ENCODE peak calls at places on chromosomes 6 and 20, in seven cellular contexts. N is T47D, V is heart right ventricle, H is sciatic nerve, B is osteoblast, R is lower lobe of right lung, S is coronary artery. G is an unnamed sample.

GRCh38 chr6:22147983-22148797 is 148.6 kb downstream of the PRL start:
- DNase-seq in N (peak; percentile 30), V (peak; percentile 56), H (peak; percentile 62), B (peak; percentile 86), R (peak; percentile 44), S (no peak), G (no peak)

GRCh38 chr6:159217595-159218275 is 48.5 kb downstream of the FNDC1 start:
- DNase-seq in N (peak; percentile 52), V (no peak), H (no peak), B (peak; percentile 88), R (no peak), S (no peak), G (no peak)

GRCh38 chr6:25628471-25629201 is 23.4 kb upstream of the SCGN start:
- DNase-seq in N (no peak), V (no peak), H (no peak), B (no peak), R (no peak), S (no peak), G (no peak)

GRCh38 chr20:9514461-9515210 is at the start of gene LAMP5:
- DNase-seq in N (peak; percentile 48), V (no peak), H (no peak), B (peak; percentile 87), R (peak; percentile 47), S (no peak), G (no peak)

GRCh38 chr20:13395232-13395631 is 174.2 kb downstream of the ISM1 start:
- DNase-seq in N (no peak), V (no peak), H (no peak), B (no peak), R (no peak), S (no peak), G (no peak)

GRCh38 chr6:32194825-32195651 is 2.6 kb upstream of the GPSM3 start:
- DNase-seq in N (no peak), V (peak; percentile 59), H (no peak), B (peak; percentile 93), R (no peak), S (peak; percentile 77), G (no peak)

GRCh38 chr6:160202411-160202810 is 56.2 kb downstream of the SLC22A2 start:
- DNase-seq in N (no peak), V (no peak), H (no peak), B (no peak), R (no peak), S (no peak), G (no peak)

GRCh38 chr6:24910850-24911712 is 24.7 kb downstream of the RIPOR2 start:
- DNase-seq in N (no peak), V (peak; percentile 54), H (peak; percentile 72), B (peak; percentile 87), R (peak; percentile 78), S (no peak), G (peak; percentile 77)

GRCh38 chr6:100300221-100300736 is 164.4 kb downstream of the SIM1 start:
- DNase-seq in N (peak; percentile 1), V (no peak), H (no peak), B (peak; percentile 72), R (no peak), S (no peak), G (no peak)

GRCh38 chr6:88238065-88238464 is 71.9 kb upstream of the CNR1 start:
- DNase-seq in N (no peak), V (no peak), H (no peak), B (peak; percentile 10), R (no peak), S (no peak), G (no peak)

GRCh38 chr6:44126320-44127149 is 717 bp downstream of the MRPL14 start:
- DNase-seq in N (peak; percentile 56), V (peak; percentile 43), H (peak; percentile 78), B (peak; percentile 96), R (peak; percentile 67), S (no peak), G (no peak)

GRCh38 chr20:57713951-57714350 is 4.1 kb upstream of the PMEPA1 start:
- DNase-seq in N (no peak), V (no peak), H (no peak), B (peak; percentile 75), R (no peak), S (no peak), G (no peak)

GRCh38 chr20:24507182-24507853 is 37.9 kb downstream of the SYNDIG1 start:
- DNase-seq in N (no peak), V (no peak), H (no peak), B (no peak), R (no peak), S (no peak), G (no peak)

GRCh38 chr6:8065519-8065911 is 1.3 kb upstream of the BLOC1S5 start:
- DNase-seq in N (no peak), V (no peak), H (no peak), B (no peak), R (no peak), S (no peak), G (no peak)

GRCh38 chr6:42142118-42142835 is at the start of gene C6orf132:
- DNase-seq in N (peak; percentile 90), V (no peak), H (no peak), B (peak; percentile 90), R (peak; percentile 86), S (no peak), G (peak; percentile 86)

GRCh38 chr6:42898891-42899361 is 16.9 kb upstream of the PTCRA start:
- DNase-seq in N (no peak), V (peak; percentile 72), H (peak; percentile 78), B (no peak), R (peak; percentile 63), S (no peak), G (peak; percentile 84)

GRCh38 chr6:44735631-44735963 is 348.1 kb downstream of the CDC5L start:
- DNase-seq in N (no peak), V (no peak), H (no peak), B (peak; percentile 35), R (no peak), S (peak; percentile 54), G (no peak)

GRCh38 chr6:73639015-73639414 is 14.8 kb downstream of the SLC17A5 start:
- DNase-seq in N (no peak), V (no peak), H (no peak), B (no peak), R (no peak), S (no peak), G (no peak)

GRCh38 chr20:62386383-62387218 is at the start of gene RPS21:
- DNase-seq in N (peak; percentile 93), V (peak; percentile 93), H (peak; percentile 96), B (peak; percentile 100), R (peak; percentile 95), S (peak; percentile 95), G (peak; percentile 97)

GRCh38 chr6:108650325-108650724 is 89.6 kb downstream of the FOXO3 start:
- DNase-seq in N (no peak), V (no peak), H (no peak), B (no peak), R (no peak), S (no peak), G (no peak)

GRCh38 chr20:45052698-45053440 is 48.1 kb downstream of the KCNS1 start:
- DNase-seq in N (no peak), V (no peak), H (no peak), B (peak; percentile 84), R (no peak), S (no peak), G (no peak)

GRCh38 chr6:168789699-168790098 is 348.7 kb downstream of the SMOC2 start:
- DNase-seq in N (no peak), V (no peak), H (no peak), B (no peak), R (no peak), S (no peak), G (no peak)

GRCh38 chr20:57692393-57692792 is 17.4 kb downstream of the PMEPA1 start:
- DNase-seq in N (no peak), V (no peak), H (no peak), B (no peak), R (no peak), S (no peak), G (no peak)

GRCh38 chr6:1820714-1821113 is 211.0 kb downstream of the FOXC1 start:
- DNase-seq in N (no peak), V (no peak), H (no peak), B (no peak), R (no peak), S (no peak), G (no peak)

GRCh38 chr6:109055771-109056235 is 38.8 kb downstream of the SESN1 start:
- DNase-seq in N (no peak), V (no peak), H (no peak), B (peak; percentile 53), R (no peak), S (no peak), G (no peak)

GRCh38 chr6:15792842-15793241 is 130.0 kb upstream of the DTNBP1 start:
- DNase-seq in N (no peak), V (no peak), H (no peak), B (no peak), R (no peak), S (no peak), G (no peak)

GRCh38 chr20:43102394-43102793 is 87.3 kb downstream of the PTPRT start:
- DNase-seq in N (no peak), V (no peak), H (no peak), B (no peak), R (no peak), S (no peak), G (no peak)

GRCh38 chr20:51128198-51128597 is 105.3 kb upstream of the KCNG1 start:
- DNase-seq in N (no peak), V (no peak), H (no peak), B (peak; percentile 84), R (no peak), S (no peak), G (no peak)